ENCODE peak calls at places on chromosomes 2 and 18, in six cellular contexts. T is IMR-90, R is neural progenitor cell, W is HepG2, V is cardiac muscle cell, G is tibial artery. J is an unnamed sample.
A peak's percentile ranks its signal among the peaks of the same experiment; 100 is the strongest.

GRCh38 chr18:28972333-28972732 is 795.4 kb upstream of the CDH2 start:
- DNase-seq in T (no peak), R (peak; percentile 7), W (no peak), V (no peak), G (no peak), J (no peak)

GRCh38 chr2:40455661-40456060 is 3.8 kb upstream of the SLC8A1 start:
- DNase-seq in T (peak; percentile 32), R (no peak), W (no peak), V (no peak), G (no peak), J (no peak)

GRCh38 chr2:178910005-178910404 is 102.8 kb upstream of the TTN start:
- DNase-seq in T (no peak), R (no peak), W (no peak), V (no peak), G (no peak), J (no peak)

GRCh38 chr2:45889053-45889452 is 237.6 kb downstream of the PRKCE start:
- DNase-seq in T (peak; percentile 52), R (peak; percentile 33), W (no peak), V (peak; percentile 25), G (no peak), J (no peak)

GRCh38 chr2:54704688-54705605 is 18.5 kb upstream of the EML6 start:
- DNase-seq in T (peak; percentile 77), R (peak; percentile 56), W (peak; percentile 76), V (peak; percentile 82), G (no peak), J (no peak)

GRCh38 chr2:156476516-156477206 is 40.5 kb downstream of the GPD2 start:
- DNase-seq in T (peak; percentile 74), R (no peak), W (no peak), V (peak; percentile 80), G (no peak), J (no peak)

GRCh38 chr2:30514134-30514860 is 67.3 kb downstream of the LCLAT1 start:
- DNase-seq in T (peak; percentile 88), R (no peak), W (peak; percentile 15), V (peak; percentile 61), G (no peak), J (no peak)

GRCh38 chr18:77086034-77086433 is 46.5 kb downstream of the MBP start:
- DNase-seq in T (peak; percentile 81), R (no peak), W (no peak), V (peak; percentile 66), G (no peak), J (no peak)

GRCh38 chr2:55899881-55900280 is 23.7 kb downstream of the EFEMP1 start:
- DNase-seq in T (peak; percentile 73), R (no peak), W (no peak), V (no peak), G (no peak), J (no peak)

GRCh38 chr2:45669109-45669508 is 17.6 kb downstream of the PRKCE start:
- DNase-seq in T (peak; percentile 73), R (peak; percentile 10), W (no peak), V (peak; percentile 91), G (no peak), J (no peak)

GRCh38 chr2:203280428-203281064 is 41.7 kb downstream of the CYP20A1 start:
- DNase-seq in T (no peak), R (no peak), W (no peak), V (peak; percentile 62), G (no peak), J (no peak)

GRCh38 chr2:118835739-118836410 is 11.6 kb downstream of the EN1 start:
- DNase-seq in T (no peak), R (peak; percentile 70), W (no peak), V (no peak), G (no peak), J (no peak)

GRCh38 chr2:174692256-174692830 is 71.9 kb downstream of the CHRNA1 start:
- DNase-seq in T (peak; percentile 39), R (no peak), W (no peak), V (peak; percentile 26), G (peak; percentile 33), J (no peak)

GRCh38 chr18:8559612-8560011 is 49.6 kb upstream of the RAB12 start:
- DNase-seq in T (peak; percentile 18), R (no peak), W (no peak), V (no peak), G (no peak), J (no peak)

GRCh38 chr18:14747513-14748474 is at the start of gene ANKRD30B:
- DNase-seq in T (no peak), R (no peak), W (no peak), V (no peak), G (no peak), J (no peak)

GRCh38 chr18:63544017-63544416 is 1.8 kb downstream of the SERPINB12 start:
- DNase-seq in T (no peak), R (no peak), W (no peak), V (no peak), G (no peak), J (no peak)

DNA sequence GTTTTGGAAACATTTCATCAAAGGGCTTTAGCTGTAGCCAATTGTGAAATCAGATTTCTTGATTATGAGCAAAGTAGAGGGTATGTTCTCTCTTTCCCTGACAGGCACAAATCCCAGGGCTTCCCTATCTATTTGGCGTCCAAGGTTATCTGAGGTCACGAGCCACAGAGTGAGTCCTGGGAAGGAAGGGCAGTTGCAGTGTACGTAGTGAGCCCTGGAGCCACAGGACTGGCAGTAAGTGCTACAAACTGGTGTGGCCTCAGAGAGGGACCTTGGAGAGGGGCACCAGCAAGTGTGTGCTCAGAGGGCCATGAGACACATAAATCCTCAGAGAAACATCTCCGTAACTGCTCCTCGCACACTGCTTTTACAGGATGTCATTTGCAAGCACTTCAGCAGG is 115.6 kb upstream of the SH3BP4 start:
- DNase-seq in T (no peak), R (no peak), W (peak; percentile 66), V (peak; percentile 15), G (no peak), J (no peak)
- H3K27ac ChIP-seq in T (no peak overlapping the region), R (no peak overlapping the region), W (no peak overlapping the region), V (peak overlapping the region; percentile 83), G (no peak overlapping the region), J (no peak overlapping the region)

GRCh38 chr2:212892193-212892592 is 259.2 kb downstream of the IKZF2 start:
- DNase-seq in T (peak; percentile 64), R (peak; percentile 50), W (peak; percentile 46), V (peak; percentile 75), G (no peak), J (no peak)
- TF ChIP-seq CTCF in T (peak; percentile 54), R (peak; percentile 50), W (peak; percentile 55), V (peak; percentile 55), G (no peak), J (no peak)

DNA sequence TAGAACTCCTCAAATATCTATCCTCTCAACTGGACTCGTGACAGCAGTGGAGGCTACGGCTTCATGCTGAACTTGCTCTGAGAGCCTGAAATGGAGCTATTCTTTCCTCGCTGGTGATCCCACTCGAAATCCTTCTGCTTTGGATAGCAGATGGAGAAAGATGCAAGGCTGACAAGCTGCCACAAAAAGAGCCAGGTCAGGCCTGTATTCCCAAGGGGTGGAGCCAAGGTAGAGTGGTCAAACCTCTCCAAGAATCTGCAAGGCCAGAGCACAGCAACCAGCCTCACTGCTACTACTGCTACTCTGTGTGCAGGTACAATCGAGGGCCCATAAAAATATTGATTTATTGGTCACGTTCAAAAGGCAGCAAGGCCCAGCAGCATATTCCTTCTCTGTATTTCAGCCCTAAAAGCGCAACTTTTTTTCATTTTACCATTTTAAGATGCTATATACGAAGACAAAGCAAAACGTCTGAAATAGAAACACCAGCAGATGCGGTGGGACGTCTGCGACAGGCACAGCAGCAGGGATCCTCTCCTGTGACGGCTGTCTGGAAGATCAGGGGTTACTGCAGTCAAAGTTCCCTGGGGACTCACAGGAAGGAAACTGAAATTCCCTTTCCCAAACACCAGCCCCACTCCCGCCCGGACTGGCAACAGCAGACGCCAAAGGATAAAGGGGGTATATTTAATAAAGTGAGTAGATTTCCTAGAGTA is 2.4 kb downstream of the SPRED2 start:
- DNase-seq in T (no peak), R (peak; percentile 19), W (no peak), V (no peak), G (no peak), J (no peak)
- H3K27ac ChIP-seq in T (no peak overlapping the region), R (no peak overlapping the region), W (peak overlapping the region; percentile 86), V (peak overlapping the region; percentile 32), G (peak overlapping the region; percentile 94), J (no peak overlapping the region)

GRCh38 chr2:112217854-112218253 is 37.0 kb downstream of the ZC3H8 start:
- DNase-seq in T (no peak), R (no peak), W (no peak), V (no peak), G (no peak), J (no peak)

GRCh38 chr2:112220831-112221230 is 34.0 kb downstream of the ZC3H8 start:
- DNase-seq in T (no peak), R (no peak), W (no peak), V (no peak), G (no peak), J (no peak)

GRCh38 chr2:112220186-112220585 is 34.7 kb downstream of the ZC3H8 start:
- DNase-seq in T (no peak), R (no peak), W (no peak), V (no peak), G (no peak), J (no peak)

GRCh38 chr2:112216158-112216557 is 38.7 kb downstream of the ZC3H8 start:
- DNase-seq in T (peak; percentile 18), R (no peak), W (peak; percentile 58), V (peak; percentile 56), G (no peak), J (no peak)
- TF ChIP-seq CTCF in T (no peak), R (no peak), W (peak; percentile 72), V (peak; percentile 43), G (no peak), J (no peak)

GRCh38 chr2:75548036-75548573 is 12.6 kb downstream of the EVA1A start:
- DNase-seq in T (peak; percentile 49), R (no peak), W (no peak), V (no peak), G (no peak), J (no peak)
- H3K27ac ChIP-seq in T (no peak overlapping the region), R (no peak overlapping the region), W (no peak overlapping the region), V (no peak overlapping the region), G (no peak overlapping the region), J (no peak overlapping the region)

DNA sequence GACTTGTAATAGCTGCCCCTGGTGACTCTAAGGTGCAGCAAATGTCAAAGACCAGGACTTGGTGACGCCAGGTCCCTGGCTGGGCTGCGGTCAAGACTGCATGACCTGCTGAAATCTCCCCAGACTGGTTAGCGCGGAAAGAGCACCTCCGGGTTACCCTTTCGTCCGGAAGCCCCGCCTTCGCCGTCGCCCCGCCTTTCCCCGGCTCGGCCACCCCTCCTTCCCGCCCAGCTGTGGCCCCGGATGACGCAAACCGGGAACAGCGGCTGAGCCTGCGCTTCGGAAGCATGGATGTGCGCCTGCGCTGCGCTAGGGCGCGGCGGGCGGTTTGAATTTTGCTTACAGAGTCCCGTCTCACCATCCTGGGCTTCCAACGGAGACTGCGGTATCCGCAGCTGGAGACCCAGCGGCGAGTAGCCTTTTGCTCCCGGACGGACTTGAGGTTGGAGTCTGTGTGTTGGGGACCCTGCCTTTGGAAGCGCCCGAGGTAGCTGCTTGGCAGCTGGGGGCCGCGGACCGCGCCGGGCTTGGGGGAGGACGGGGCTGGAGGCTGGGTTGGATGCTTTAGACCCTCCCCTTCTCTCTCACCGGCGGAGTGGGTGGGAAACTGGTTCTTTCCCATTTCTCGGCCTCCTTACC is at the start of gene SKA1:
- DNase-seq in T (peak; percentile 89), R (peak; percentile 97), W (peak; percentile 87), V (peak; percentile 96), G (peak; percentile 85), J (peak; percentile 95)
- TF ChIP-seq CTCF in T (no peak), R (no peak), W (no peak), V (no peak), G (no peak), J (no peak)